ENCODE peak calls at places on chromosomes 3 and 15, in five cellular contexts. G is T1000, M is progenitor cell of endocrine pancreas, Y is NCI-H1105, V is lung microvascular endothelial cell. D is an unnamed sample.

GRCh38 chr15:48823237-48823636 is 12.4 kb upstream of the CEP152 start:
- DNase-seq in V (no peak), M (no peak), Y (no peak), G (no peak), D (no peak)

GRCh38 chr3:50525191-50525590 is 21.8 kb upstream of the CACNA2D2 start:
- DNase-seq in Y (no peak), V (no peak), M (no peak), G (no peak), D (no peak)

GRCh38 chr3:99248130-99248529 is 346.6 kb upstream of the DCBLD2 start:
- DNase-seq in G (no peak), Y (no peak), M (no peak), V (peak; percentile 62), D (no peak)

GRCh38 chr3:69791919-69792399 is 52.7 kb downstream of the MITF start:
- DNase-seq in M (no peak), G (no peak), V (peak; percentile 18), Y (no peak), D (no peak)

GRCh38 chr3:122019493-122019892 is 2.6 kb downstream of the ILDR1 start:
- DNase-seq in M (no peak), V (no peak), G (no peak), Y (no peak), D (no peak)

GRCh38 chr15:71716990-71717389 is 93.4 kb upstream of the NR2E3 start:
- DNase-seq in V (peak; percentile 35), M (no peak), G (no peak), Y (no peak), D (no peak)

GRCh38 chr3:12663311-12663935 is 494 bp downstream of the RAF1 start:
- DNase-seq in G (no peak), V (peak; percentile 32), M (peak; percentile 35), Y (no peak), D (no peak)

GRCh38 chr15:78083687-78084358 is 6.3 kb upstream of the TBC1D2B start:
- DNase-seq in V (no peak), M (no peak), Y (no peak), G (no peak), D (no peak)

GRCh38 chr15:81887913-81888312 is 157.9 kb downstream of the MEX3B start:
- DNase-seq in V (peak; percentile 17), G (no peak), Y (no peak), M (no peak), D (no peak)

GRCh38 chr3:146542179-146542578 is 2.2 kb downstream of the PLSCR1 start:
- DNase-seq in G (no peak), Y (no peak), V (no peak), M (no peak), D (no peak)

GRCh38 chr3:43699864-43700263 is 9.1 kb downstream of the ABHD5 start:
- DNase-seq in V (peak; percentile 56), Y (no peak), G (no peak), M (no peak), D (no peak)

GRCh38 chr3:28836199-28836598 is 444.7 kb upstream of the RBMS3 start:
- DNase-seq in V (no peak), M (no peak), G (peak; percentile 67), Y (no peak), D (no peak)

GRCh38 chr3:73228000-73228399 is 166.5 kb downstream of the EBLN2 start:
- DNase-seq in Y (no peak), G (no peak), M (no peak), V (no peak), D (no peak)

GRCh38 chr3:83684199-83684598 is 1274.6 kb upstream of the CADM2 start:
- DNase-seq in G (no peak), V (no peak), Y (no peak), M (no peak), D (no peak)

GRCh38 chr3:22372292-22372949 is 621.4 kb upstream of the ZNF385D start:
- DNase-seq in M (peak; percentile 52), V (no peak), G (no peak), Y (no peak), D (no peak)

GRCh38 chr15:73558529-73558928 is 74.7 kb downstream of the NPTN start:
- DNase-seq in Y (no peak), M (no peak), V (no peak), G (no peak), D (no peak)

GRCh38 chr15:90154861-90155626 is 46.1 kb upstream of the SEMA4B start:
- DNase-seq in V (no peak), Y (no peak), G (peak; percentile 70), M (no peak), D (peak; percentile 81)

GRCh38 chr15:60935130-60935529 is 294.0 kb downstream of the RORA start:
- DNase-seq in V (no peak), M (no peak), G (no peak), Y (no peak), D (no peak)

GRCh38 chr3:88150771-88151170 is 1.0 kb downstream of the C3orf38 start:
- DNase-seq in M (no peak), V (peak; percentile 10), Y (no peak), G (no peak), D (no peak)

GRCh38 chr3:99817047-99817436 is 620 bp upstream of the CMSS1 start:
- DNase-seq in V (peak; percentile 8), Y (no peak), M (no peak), G (no peak), D (no peak)

GRCh38 chr15:96336643-96337353 is 6.3 kb downstream of the NR2F2 start:
- DNase-seq in G (no peak), V (peak; percentile 53), M (no peak), Y (no peak), D (no peak)

GRCh38 chr15:65870889-65871533 is 1.7 kb downstream of the RAB11A start:
- DNase-seq in M (no peak), G (no peak), V (peak; percentile 64), Y (peak; percentile 31), D (peak; percentile 81)

GRCh38 chr3:13879946-13880810 is at the start of gene WNT7A:
- DNase-seq in M (peak; percentile 59), G (no peak), Y (no peak), V (peak; percentile 17), D (peak; percentile 45)

GRCh38 chr15:63135804-63136203 is 14.1 kb downstream of the LACTB start:
- DNase-seq in G (peak; percentile 8), Y (no peak), M (no peak), V (peak; percentile 94), D (peak; percentile 71)

GRCh38 chr15:83170474-83171165 is 37.0 kb downstream of the HDGFL3 start:
- DNase-seq in Y (no peak), M (no peak), G (no peak), V (peak; percentile 5), D (no peak)

GRCh38 chr15:82950746-82951370 is 1.7 kb downstream of the HOMER2 start:
- DNase-seq in Y (no peak), G (no peak), V (no peak), M (no peak), D (no peak)

GRCh38 chr3:39150803-39151631 is 2.4 kb downstream of the CSRNP1 start:
- DNase-seq in G (peak; percentile 88), Y (no peak), V (peak; percentile 96), M (no peak), D (peak; percentile 87)

GRCh38 chr3:1195922-1196321 is 103.1 kb downstream of the CNTN6 start:
- DNase-seq in G (no peak), V (no peak), M (no peak), Y (no peak), D (no peak)

GRCh38 chr3:37052860-37053259 is 59.5 kb downstream of the MLH1 start:
- DNase-seq in M (no peak), G (no peak), Y (no peak), V (no peak), D (no peak)

D was measured in PC-9.